ENCODE peak calls at places on chromosomes 11 and 22, in nine cellular contexts. V is AG08396; W is T1000; E is NCI-H460; C is WTC11; S is NCI-H2171 treated with DMSO at 0.1 percent for 48 hours; U is T-helper 9 cell; A is islet precursor cell; Z is activated naive CD4-positive, alpha-beta T cell treated with Interleukin-2 at 50 U/mL for 16 hours. N is an unnamed sample.

GRCh38 chr22:46453006-46453828 is 84.2 kb downstream of the CELSR1 start:
- DNase-seq in V (no peak), W (no peak), E (no peak), C (no peak), S (peak; percentile 50), U (no peak), A (peak; percentile 88), Z (no peak), N (no peak)

GRCh38 chr11:6321961-6322362 is 1.7 kb upstream of the CAVIN3 start:
- DNase-seq in V (peak; percentile 32), W (no peak), E (no peak), C (no peak), S (no peak), U (no peak), A (peak; percentile 52), Z (peak; percentile 12), N (no peak)

GRCh38 chr11:76371170-76371569 is 9.8 kb downstream of the THAP12 start:
- DNase-seq in V (peak; percentile 56), W (no peak), E (peak; percentile 47), C (no peak), S (no peak), U (no peak), A (no peak), Z (peak; percentile 34), N (no peak)

GRCh38 chr11:22792497-22792896 is 37.1 kb downstream of the SVIP start:
- DNase-seq in V (peak; percentile 29), W (peak; percentile 8), E (peak; percentile 44), C (no peak), S (no peak), U (no peak), A (peak; percentile 49), Z (no peak), N (no peak)

GRCh38 chr22:23401910-23402274 is 178.2 kb downstream of the IGLL1 start:
- DNase-seq in V (no peak), W (no peak), E (no peak), C (no peak), S (no peak), U (no peak), A (no peak), Z (no peak), N (no peak)

GRCh38 chr22:42919199-42919598 is 62.1 kb upstream of the ARFGAP3 start:
- DNase-seq in V (peak; percentile 18), W (no peak), E (no peak), C (no peak), S (peak; percentile 77), U (no peak), A (peak; percentile 86), Z (no peak), N (no peak)

GRCh38 chr11:910589-911030 is at the start of gene CHID1:
- DNase-seq in V (peak; percentile 97), W (peak; percentile 57), E (peak; percentile 62), C (peak; percentile 89), S (peak; percentile 62), U (peak; percentile 66), A (peak; percentile 96), Z (peak; percentile 90), N (peak; percentile 28)

GRCh38 chr11:92149996-92150395 is 74.6 kb upstream of the FAT3 start:
- DNase-seq in V (peak; percentile 5), W (no peak), E (no peak), C (no peak), S (no peak), U (no peak), A (no peak), Z (no peak), N (no peak)

GRCh38 chr11:116379185-116379828 is 393.5 kb downstream of the BUD13 start:
- DNase-seq in V (no peak), W (no peak), E (peak; percentile 8), C (peak; percentile 70), S (no peak), U (no peak), A (no peak), Z (no peak), N (no peak)

GRCh38 chr11:102289510-102290078 is 27.7 kb upstream of the BIRC3 start:
- DNase-seq in V (no peak), W (no peak), E (no peak), C (no peak), S (no peak), U (no peak), A (no peak), Z (no peak), N (no peak)

GRCh38 chr11:114482114-114482513 is 42.8 kb downstream of the REXO2 start:
- DNase-seq in V (no peak), W (no peak), E (no peak), C (no peak), S (no peak), U (no peak), A (no peak), Z (no peak), N (no peak)

GRCh38 chr11:86632499-86633269 is 39.7 kb downstream of the ME3 start:
- DNase-seq in V (peak; percentile 87), W (peak; percentile 65), E (peak; percentile 76), C (peak; percentile 33), S (no peak), U (no peak), A (peak; percentile 99), Z (no peak), N (no peak)

GRCh38 chr11:92697461-92698314 is 271.8 kb upstream of the MTNR1B start:
- DNase-seq in V (no peak), W (no peak), E (no peak), C (no peak), S (no peak), U (no peak), A (no peak), Z (no peak), N (no peak)

GRCh38 chr22:38347944-38348750 is 30.9 kb upstream of the CSNK1E start:
- DNase-seq in V (no peak), W (no peak), E (no peak), C (no peak), S (no peak), U (no peak), A (peak; percentile 57), Z (no peak), N (no peak)

GRCh38 chr22:41308054-41308453 is 6.7 kb downstream of the ZC3H7B start:
- DNase-seq in V (peak; percentile 49), W (peak; percentile 63), E (no peak), C (no peak), S (no peak), U (no peak), A (no peak), Z (no peak), N (no peak)

GRCh38 chr11:12094872-12095800 is 15.3 kb upstream of the MICAL2 start:
- DNase-seq in V (no peak), W (no peak), E (no peak), C (no peak), S (no peak), U (no peak), A (no peak), Z (no peak), N (no peak)

GRCh38 chr11:119525855-119526196 is 102.9 kb upstream of the THY1 start:
- DNase-seq in V (no peak), W (no peak), E (no peak), C (no peak), S (no peak), U (no peak), A (no peak), Z (no peak), N (no peak)

GRCh38 chr11:2691991-2692841 is 7.6 kb downstream of the KCNQ1OT1 start:
- DNase-seq in V (no peak), W (no peak), E (no peak), C (peak; percentile 55), S (no peak), U (no peak), A (peak; percentile 73), Z (no peak), N (no peak)

GRCh38 chr11:61516675-61517516 is 8.3 kb downstream of the LRRC10B start:
- DNase-seq in V (peak; percentile 86), W (no peak), E (no peak), C (peak; percentile 85), S (no peak), U (peak; percentile 57), A (no peak), Z (peak; percentile 62), N (no peak)

GRCh38 chr11:43504316-43504950 is 145.7 kb downstream of the TTC17 start:
- DNase-seq in V (no peak), W (no peak), E (no peak), C (peak; percentile 44), S (no peak), U (no peak), A (peak; percentile 67), Z (no peak), N (peak; percentile 1)

GRCh38 chr22:19940536-19941364 is 822 bp upstream of the COMT start:
- DNase-seq in V (peak; percentile 27), W (no peak), E (no peak), C (no peak), S (no peak), U (no peak), A (no peak), Z (no peak), N (no peak)

GRCh38 chr11:35166369-35167360 is 27.7 kb downstream of the CD44 start:
- DNase-seq in V (peak; percentile 63), W (peak; percentile 85), E (peak; percentile 70), C (no peak), S (no peak), U (no peak), A (peak; percentile 89), Z (peak; percentile 40), N (no peak)

GRCh38 chr11:60482361-60482760 is 10.2 kb upstream of the MS4A12 start:
- DNase-seq in V (no peak), W (no peak), E (no peak), C (no peak), S (no peak), U (no peak), A (no peak), Z (no peak), N (no peak)

GRCh38 chr11:17184882-17185587 is 22.8 kb downstream of the PIK3C2A start:
- DNase-seq in V (no peak), W (no peak), E (no peak), C (no peak), S (no peak), U (no peak), A (no peak), Z (no peak), N (no peak)

GRCh38 chr11:2533642-2534115 is 88.9 kb downstream of the KCNQ1 start:
- DNase-seq in V (peak; percentile 96), W (peak; percentile 54), E (no peak), C (peak; percentile 73), S (no peak), U (no peak), A (peak; percentile 98), Z (no peak), N (no peak)

GRCh38 chr11:129698212-129698611 is 117.4 kb upstream of the TMEM45B start:
- DNase-seq in V (no peak), W (no peak), E (no peak), C (no peak), S (no peak), U (no peak), A (no peak), Z (no peak), N (no peak)

GRCh38 chr11:114160884-114161283 is 101.4 kb downstream of the ZBTB16 start:
- DNase-seq in V (no peak), W (no peak), E (no peak), C (no peak), S (peak; percentile 41), U (no peak), A (no peak), Z (no peak), N (no peak)

GRCh38 chr11:1570896-1571759 is 943 bp downstream of the DUSP8 start:
- DNase-seq in V (no peak), W (no peak), E (no peak), C (no peak), S (no peak), U (no peak), A (peak; percentile 66), Z (no peak), N (no peak)

GRCh38 chr11:115423728-115424459 is 80.3 kb downstream of the CADM1 start:
- DNase-seq in V (no peak), W (no peak), E (no peak), C (no peak), S (peak; percentile 71), U (no peak), A (no peak), Z (no peak), N (no peak)

GRCh38 chr22:39457546-39458442 is 982 bp downstream of the MGAT3 start:
- DNase-seq in V (no peak), W (no peak), E (no peak), C (no peak), S (no peak), U (no peak), A (no peak), Z (no peak), N (no peak)

GRCh38 chr11:15878756-15879155 is 477.6 kb downstream of the SOX6 start:
- DNase-seq in V (no peak), W (no peak), E (no peak), C (no peak), S (no peak), U (no peak), A (no peak), Z (no peak), N (no peak)

N was measured in cerebellar nuclear complex.